ENCODE peak calls at places on chromosomes 4 and X, in eight cellular contexts. One of them, this sample, is unnamed.

GRCh38 chrX:55342533-55343501 is 78.1 kb upstream of the PAGE3 start:
- DNase-seq in ovary: no peak
- DNase-seq in H1: peak; percentile 15
- DNase-seq in HepG2: peak; percentile 3
- DNase-seq in transverse colon: peak; percentile 39
- DNase-seq in A549: peak; percentile 25
- DNase-seq in stomach: peak; percentile 30
- DNase-seq in tibial nerve: no peak
- DNase-seq in this sample: no peak

GRCh38 chr4:52604215-52604614 is 54.9 kb downstream of the USP46 start:
- DNase-seq in ovary: no peak
- DNase-seq in tibial nerve: no peak
- DNase-seq in stomach: peak; percentile 53
- DNase-seq in transverse colon: no peak
- DNase-seq in HepG2: no peak
- DNase-seq in H1: no peak
- DNase-seq in A549: no peak
- DNase-seq in this sample: no peak

GRCh38 chrX:78886550-78886949 is 58.6 kb upstream of the P2RY10 start:
- DNase-seq in H1: no peak
- DNase-seq in HepG2: no peak
- DNase-seq in tibial nerve: no peak
- DNase-seq in transverse colon: no peak
- DNase-seq in A549: peak; percentile 0
- DNase-seq in stomach: no peak
- DNase-seq in ovary: no peak
- DNase-seq in this sample: no peak

GRCh38 chr4:10320130-10320529 is 137.1 kb downstream of the ZNF518B start:
- DNase-seq in tibial nerve: no peak
- DNase-seq in A549: no peak
- DNase-seq in ovary: no peak
- DNase-seq in stomach: no peak
- DNase-seq in HepG2: peak; percentile 79
- DNase-seq in transverse colon: no peak
- DNase-seq in H1: no peak
- DNase-seq in this sample: no peak

GRCh38 chr4:128338634-128339355 is 51.2 kb upstream of the PGRMC2 start:
- DNase-seq in stomach: no peak
- DNase-seq in HepG2: no peak
- DNase-seq in A549: no peak
- DNase-seq in tibial nerve: no peak
- DNase-seq in transverse colon: no peak
- DNase-seq in ovary: no peak
- DNase-seq in H1: no peak
- DNase-seq in this sample: no peak

GRCh38 chrX:23333842-23334535 is 660 bp upstream of the PTCHD1 start:
- DNase-seq in stomach: no peak
- DNase-seq in tibial nerve: no peak
- DNase-seq in ovary: no peak
- DNase-seq in H1: no peak
- DNase-seq in A549: no peak
- DNase-seq in HepG2: no peak
- DNase-seq in transverse colon: peak; percentile 17
- DNase-seq in this sample: no peak

GRCh38 chrX:16212436-16212835 is 45.2 kb downstream of the MAGEB17 start:
- DNase-seq in HepG2: peak; percentile 0
- DNase-seq in A549: no peak
- DNase-seq in tibial nerve: no peak
- DNase-seq in transverse colon: no peak
- DNase-seq in stomach: no peak
- DNase-seq in H1: no peak
- DNase-seq in ovary: no peak
- DNase-seq in this sample: no peak

GRCh38 chrX:41922125-41922521 is 1.2 kb downstream of the CASK start:
- DNase-seq in ovary: no peak
- DNase-seq in tibial nerve: no peak
- DNase-seq in A549: no peak
- DNase-seq in H1: no peak
- DNase-seq in stomach: no peak
- DNase-seq in HepG2: no peak
- DNase-seq in transverse colon: no peak
- DNase-seq in this sample: no peak

GRCh38 chrX:2574271-2574670 is 73.5 kb upstream of the DHRSX start:
- DNase-seq in ovary: no peak
- DNase-seq in tibial nerve: no peak
- DNase-seq in transverse colon: no peak
- DNase-seq in H1: no peak
- DNase-seq in stomach: no peak
- DNase-seq in HepG2: no peak
- DNase-seq in A549: no peak
- DNase-seq in this sample: no peak

GRCh38 chr4:81052119-81053068 is 21.9 kb downstream of the BMP3 start:
- DNase-seq in HepG2: peak; percentile 51
- DNase-seq in H1: peak; percentile 44
- DNase-seq in stomach: peak; percentile 52
- DNase-seq in ovary: peak; percentile 80
- DNase-seq in A549: no peak
- DNase-seq in transverse colon: peak; percentile 79
- DNase-seq in tibial nerve: peak; percentile 48
- DNase-seq in this sample: no peak

GRCh38 chrX:21802844-21803243 is 36.6 kb upstream of the MBTPS2 start:
- DNase-seq in transverse colon: no peak
- DNase-seq in HepG2: no peak
- DNase-seq in ovary: no peak
- DNase-seq in stomach: no peak
- DNase-seq in tibial nerve: no peak
- DNase-seq in H1: no peak
- DNase-seq in A549: no peak
- DNase-seq in this sample: no peak

GRCh38 chrX:133916984-133917722 is 68.2 kb downstream of the GPC3 start:
- DNase-seq in transverse colon: no peak
- DNase-seq in H1: no peak
- DNase-seq in HepG2: no peak
- DNase-seq in tibial nerve: no peak
- DNase-seq in stomach: no peak
- DNase-seq in ovary: no peak
- DNase-seq in A549: no peak
- DNase-seq in this sample: no peak

GRCh38 chr4:39889226-39889625 is 88.5 kb downstream of the PDS5A start:
- DNase-seq in transverse colon: no peak
- DNase-seq in A549: no peak
- DNase-seq in HepG2: no peak
- DNase-seq in tibial nerve: no peak
- DNase-seq in stomach: no peak
- DNase-seq in ovary: no peak
- DNase-seq in H1: no peak
- DNase-seq in this sample: no peak

GRCh38 chr4:139311909-139312308 is 9.6 kb upstream of the NDUFC1 start:
- DNase-seq in transverse colon: no peak
- DNase-seq in HepG2: no peak
- DNase-seq in tibial nerve: no peak
- DNase-seq in ovary: no peak
- DNase-seq in H1: no peak
- DNase-seq in A549: no peak
- DNase-seq in stomach: no peak
- DNase-seq in this sample: no peak

GRCh38 chr4:124079174-124079780 is 633.3 kb downstream of the ANKRD50 start:
- DNase-seq in ovary: no peak
- DNase-seq in A549: no peak
- DNase-seq in H1: no peak
- DNase-seq in transverse colon: no peak
- DNase-seq in tibial nerve: no peak
- DNase-seq in HepG2: no peak
- DNase-seq in stomach: no peak
- DNase-seq in this sample: no peak

GRCh38 chr4:110503588-110504435 is 27.9 kb downstream of the ENPEP start:
- DNase-seq in HepG2: no peak
- DNase-seq in transverse colon: no peak
- DNase-seq in H1: no peak
- DNase-seq in ovary: no peak
- DNase-seq in tibial nerve: no peak
- DNase-seq in A549: no peak
- DNase-seq in stomach: no peak
- DNase-seq in this sample: no peak

GRCh38 chrX:101595739-101596419 is 21.9 kb downstream of the ARMCX6 start:
- DNase-seq in H1: no peak
- DNase-seq in stomach: no peak
- DNase-seq in HepG2: peak; percentile 17
- DNase-seq in tibial nerve: no peak
- DNase-seq in transverse colon: no peak
- DNase-seq in ovary: no peak
- DNase-seq in A549: peak; percentile 40
- DNase-seq in this sample: no peak

DNA sequence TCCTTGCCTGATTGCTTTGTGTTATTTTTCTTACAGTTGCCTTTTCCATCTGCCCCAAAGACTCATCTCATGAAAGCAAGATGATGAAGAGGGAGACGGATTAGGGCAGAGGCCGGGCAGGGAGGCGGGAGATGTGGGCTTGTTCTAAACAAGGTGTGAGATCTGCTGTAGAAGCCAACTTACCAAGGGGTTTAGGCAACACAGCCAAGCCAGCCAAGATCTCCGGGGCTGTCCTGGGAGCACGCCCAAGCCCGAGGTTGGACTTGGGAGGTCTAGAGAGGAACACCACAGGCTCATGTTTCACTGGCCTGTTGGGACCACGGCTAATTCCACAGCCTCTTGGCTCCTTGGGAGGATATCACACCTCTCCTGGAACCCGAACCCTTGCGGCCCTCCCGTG is 171.4 kb downstream of the CRLF2 start:
- DNase-seq in stomach: no peak
- DNase-seq in tibial nerve: no peak
- DNase-seq in ovary: no peak
- DNase-seq in H1: no peak
- DNase-seq in transverse colon: no peak
- DNase-seq in HepG2: no peak
- DNase-seq in A549: no peak
- DNase-seq in this sample: no peak
- TF ChIP-seq EP300 in stomach: no peak
- TF ChIP-seq EP300 in tibial nerve: no peak
- TF ChIP-seq EP300 in ovary: no peak
- TF ChIP-seq EP300 in H1: no peak
- TF ChIP-seq EP300 in transverse colon: no peak
- TF ChIP-seq EP300 in HepG2: no peak
- TF ChIP-seq EP300 in A549: no peak
- TF ChIP-seq EP300 in this sample: no peak

DNA sequence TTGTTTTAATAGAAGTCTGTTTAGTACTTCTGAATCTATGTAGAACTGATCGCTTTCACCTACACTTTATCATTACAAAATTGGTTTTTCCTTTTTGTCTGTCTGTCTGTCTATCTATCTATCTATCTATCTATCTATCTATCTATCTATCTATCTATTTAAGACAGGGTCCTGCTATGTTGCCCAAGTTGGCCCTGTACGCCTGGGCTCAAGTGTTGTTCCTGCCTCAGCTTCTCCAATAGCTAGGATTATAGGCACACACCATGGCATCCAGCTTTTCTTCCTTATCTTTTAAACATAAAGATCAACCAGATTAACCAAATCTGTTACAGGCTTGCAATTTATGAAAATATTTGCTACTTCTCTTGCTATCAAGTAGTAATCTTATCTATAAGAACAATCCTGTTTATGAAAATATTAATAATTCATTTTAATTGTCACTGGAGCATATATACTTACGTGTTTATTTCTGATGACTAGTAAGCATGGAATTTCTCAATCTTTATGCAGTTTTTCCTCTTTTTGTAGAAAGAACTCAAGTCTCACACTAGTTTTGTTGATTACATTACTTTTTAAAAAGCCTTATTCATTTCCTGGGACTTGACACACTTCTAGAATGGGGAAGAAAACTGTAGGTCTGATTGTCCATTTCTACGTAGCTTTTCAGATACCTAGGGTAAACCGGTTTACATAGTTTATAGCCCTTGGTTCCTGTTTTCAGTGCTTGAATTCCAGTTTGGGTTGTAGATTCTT is 24.6 kb downstream of the KIAA0232 start:
- DNase-seq in stomach: no peak
- DNase-seq in transverse colon: no peak
- DNase-seq in A549: no peak
- DNase-seq in tibial nerve: no peak
- DNase-seq in HepG2: no peak
- DNase-seq in H1: no peak
- DNase-seq in ovary: no peak
- DNase-seq in this sample: no peak
- TF ChIP-seq EP300 in stomach: no peak
- TF ChIP-seq EP300 in transverse colon: no peak
- TF ChIP-seq EP300 in A549: no peak
- TF ChIP-seq EP300 in tibial nerve: no peak
- TF ChIP-seq EP300 in HepG2: no peak
- TF ChIP-seq EP300 in H1: no peak
- TF ChIP-seq EP300 in ovary: no peak
- TF ChIP-seq EP300 in this sample: no peak

DNA sequence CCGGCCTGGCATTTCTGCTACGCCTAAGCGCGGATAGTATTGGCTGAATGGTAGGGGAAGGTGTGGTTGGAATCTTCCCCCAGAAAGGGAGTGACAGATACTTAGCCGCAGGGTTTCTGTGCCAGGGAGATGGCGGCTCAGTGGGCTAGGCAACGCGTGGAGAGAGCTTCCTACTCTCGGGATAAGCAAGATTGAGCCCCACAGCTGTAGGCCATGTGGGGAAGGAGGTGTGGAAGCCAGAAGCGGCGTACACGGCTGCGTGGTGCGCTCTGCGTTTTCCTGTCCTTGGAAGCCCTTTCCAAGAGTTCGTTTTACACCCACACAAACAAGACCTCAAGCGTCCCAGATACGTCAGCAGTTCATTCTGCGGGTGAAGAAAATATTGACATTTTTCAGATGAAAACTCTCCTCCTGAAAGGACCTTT is 376 bp upstream of the GPAT3 start:
- DNase-seq in HepG2: peak; percentile 12
- DNase-seq in H1: no peak
- DNase-seq in tibial nerve: no peak
- DNase-seq in A549: peak; percentile 42
- DNase-seq in stomach: peak; percentile 56
- DNase-seq in transverse colon: peak; percentile 71
- DNase-seq in ovary: peak; percentile 72
- DNase-seq in this sample: no peak
- TF ChIP-seq EP300 in HepG2: no peak
- TF ChIP-seq EP300 in H1: no peak
- TF ChIP-seq EP300 in tibial nerve: no peak
- TF ChIP-seq EP300 in A549: no peak
- TF ChIP-seq EP300 in stomach: no peak
- TF ChIP-seq EP300 in transverse colon: no peak
- TF ChIP-seq EP300 in ovary: no peak
- TF ChIP-seq EP300 in this sample: no peak

GRCh38 chr4:101279377-101279871 is 67.9 kb downstream of the PPP3CA start:
- DNase-seq in stomach: no peak
- DNase-seq in HepG2: no peak
- DNase-seq in transverse colon: no peak
- DNase-seq in H1: no peak
- DNase-seq in tibial nerve: no peak
- DNase-seq in ovary: peak; percentile 71
- DNase-seq in A549: no peak
- DNase-seq in this sample: no peak
- TF ChIP-seq EP300 in stomach: no peak
- TF ChIP-seq EP300 in HepG2: no peak
- TF ChIP-seq EP300 in transverse colon: no peak
- TF ChIP-seq EP300 in H1: no peak
- TF ChIP-seq EP300 in tibial nerve: no peak
- TF ChIP-seq EP300 in ovary: no peak
- TF ChIP-seq EP300 in A549: no peak
- TF ChIP-seq EP300 in this sample: no peak